ENCODE peak calls at places on chromosomes 2 and 18, in eight cellular contexts. One of them, this sample, is unnamed.

GRCh38 chr2:158775273-158776027 is 19.7 kb upstream of the DAPL1 start:
- DNase-seq in PC-3: no peak
- DNase-seq in CD8-positive, alpha-beta T cell: no peak
- DNase-seq in neural progenitor cell: no peak
- DNase-seq in DND-41: no peak
- DNase-seq in tibial artery: no peak
- DNase-seq in adipocyte: no peak
- DNase-seq in SJSA1: no peak
- DNase-seq in this sample: no peak

GRCh38 chr2:109065335-109065734 is 63.7 kb upstream of the SH3RF3 start:
- DNase-seq in PC-3: no peak
- DNase-seq in CD8-positive, alpha-beta T cell: no peak
- DNase-seq in neural progenitor cell: no peak
- DNase-seq in DND-41: no peak
- DNase-seq in tibial artery: no peak
- DNase-seq in adipocyte: no peak
- DNase-seq in SJSA1: no peak
- DNase-seq in this sample: no peak

GRCh38 chr2:109295070-109295780 is 166.2 kb downstream of the SH3RF3 start:
- DNase-seq in PC-3: no peak
- DNase-seq in CD8-positive, alpha-beta T cell: no peak
- DNase-seq in neural progenitor cell: no peak
- DNase-seq in DND-41: peak
- DNase-seq in tibial artery: no peak
- DNase-seq in adipocyte: no peak
- DNase-seq in SJSA1: no peak
- DNase-seq in this sample: peak

GRCh38 chr2:240432820-240433801 is 2.4 kb upstream of the GPC1 start:
- DNase-seq in PC-3: no peak
- DNase-seq in CD8-positive, alpha-beta T cell: peak
- DNase-seq in neural progenitor cell: no peak
- DNase-seq in DND-41: no peak
- DNase-seq in tibial artery: peak
- DNase-seq in adipocyte: no peak
- DNase-seq in SJSA1: no peak
- DNase-seq in this sample: no peak

GRCh38 chr2:109369671-109370191 is 240.7 kb downstream of the SH3RF3 start:
- DNase-seq in PC-3: no peak
- DNase-seq in CD8-positive, alpha-beta T cell: no peak
- DNase-seq in neural progenitor cell: no peak
- DNase-seq in DND-41: no peak
- DNase-seq in tibial artery: no peak
- DNase-seq in adipocyte: no peak
- DNase-seq in SJSA1: no peak
- DNase-seq in this sample: no peak

GRCh38 chr2:206721216-206721920 is 3.2 kb upstream of the DYTN start:
- DNase-seq in PC-3: no peak
- DNase-seq in CD8-positive, alpha-beta T cell: no peak
- DNase-seq in neural progenitor cell: no peak
- DNase-seq in DND-41: no peak
- DNase-seq in tibial artery: no peak
- DNase-seq in adipocyte: no peak
- DNase-seq in SJSA1: no peak
- DNase-seq in this sample: no peak

GRCh38 chr2:49973917-49974368 is 819.6 kb upstream of the FSHR start:
- DNase-seq in PC-3: no peak
- DNase-seq in CD8-positive, alpha-beta T cell: peak
- DNase-seq in neural progenitor cell: peak
- DNase-seq in DND-41: no peak
- DNase-seq in tibial artery: no peak
- DNase-seq in adipocyte: peak
- DNase-seq in SJSA1: peak
- DNase-seq in this sample: peak

GRCh38 chr18:48827321-48828200 is 123.2 kb downstream of the SMAD7 start:
- DNase-seq in PC-3: no peak
- DNase-seq in CD8-positive, alpha-beta T cell: no peak
- DNase-seq in neural progenitor cell: peak
- DNase-seq in DND-41: no peak
- DNase-seq in tibial artery: peak
- DNase-seq in adipocyte: peak
- DNase-seq in SJSA1: no peak
- DNase-seq in this sample: no peak

GRCh38 chr2:219125225-219125885 is 35.3 kb downstream of the NHEJ1 start:
- DNase-seq in PC-3: peak
- DNase-seq in CD8-positive, alpha-beta T cell: no peak
- DNase-seq in neural progenitor cell: no peak
- DNase-seq in DND-41: no peak
- DNase-seq in tibial artery: no peak
- DNase-seq in adipocyte: peak
- DNase-seq in SJSA1: peak
- DNase-seq in this sample: no peak

GRCh38 chr18:34342960-34343359 is 118.2 kb upstream of the NOL4 start:
- DNase-seq in PC-3: peak
- DNase-seq in CD8-positive, alpha-beta T cell: no peak
- DNase-seq in neural progenitor cell: no peak
- DNase-seq in DND-41: no peak
- DNase-seq in tibial artery: no peak
- DNase-seq in adipocyte: peak
- DNase-seq in SJSA1: no peak
- DNase-seq in this sample: no peak

GRCh38 chr2:200101862-200102261 is 146.5 kb downstream of the MAIP1 start:
- DNase-seq in PC-3: no peak
- DNase-seq in CD8-positive, alpha-beta T cell: no peak
- DNase-seq in neural progenitor cell: no peak
- DNase-seq in DND-41: no peak
- DNase-seq in tibial artery: no peak
- DNase-seq in adipocyte: peak
- DNase-seq in SJSA1: no peak
- DNase-seq in this sample: no peak

GRCh38 chr2:18763338-18763737 is 174.0 kb upstream of the NT5C1B start:
- DNase-seq in PC-3: no peak
- DNase-seq in CD8-positive, alpha-beta T cell: no peak
- DNase-seq in neural progenitor cell: no peak
- DNase-seq in DND-41: no peak
- DNase-seq in tibial artery: no peak
- DNase-seq in adipocyte: peak
- DNase-seq in SJSA1: no peak
- DNase-seq in this sample: no peak

GRCh38 chr2:187994464-187995331 is 297.0 kb upstream of the GULP1 start:
- DNase-seq in PC-3: no peak
- DNase-seq in CD8-positive, alpha-beta T cell: no peak
- DNase-seq in neural progenitor cell: no peak
- DNase-seq in DND-41: no peak
- DNase-seq in tibial artery: no peak
- DNase-seq in adipocyte: peak
- DNase-seq in SJSA1: peak
- DNase-seq in this sample: peak

GRCh38 chr2:53633441-53633840 is 134.2 kb upstream of the CHAC2 start:
- DNase-seq in PC-3: peak
- DNase-seq in CD8-positive, alpha-beta T cell: no peak
- DNase-seq in neural progenitor cell: no peak
- DNase-seq in DND-41: no peak
- DNase-seq in tibial artery: no peak
- DNase-seq in adipocyte: peak
- DNase-seq in SJSA1: peak
- DNase-seq in this sample: no peak

GRCh38 chr2:169895294-169895985 is 68.2 kb downstream of the UBR3 start:
- DNase-seq in PC-3: no peak
- DNase-seq in CD8-positive, alpha-beta T cell: no peak
- DNase-seq in neural progenitor cell: no peak
- DNase-seq in DND-41: no peak
- DNase-seq in tibial artery: no peak
- DNase-seq in adipocyte: peak
- DNase-seq in SJSA1: no peak
- DNase-seq in this sample: no peak

DNA sequence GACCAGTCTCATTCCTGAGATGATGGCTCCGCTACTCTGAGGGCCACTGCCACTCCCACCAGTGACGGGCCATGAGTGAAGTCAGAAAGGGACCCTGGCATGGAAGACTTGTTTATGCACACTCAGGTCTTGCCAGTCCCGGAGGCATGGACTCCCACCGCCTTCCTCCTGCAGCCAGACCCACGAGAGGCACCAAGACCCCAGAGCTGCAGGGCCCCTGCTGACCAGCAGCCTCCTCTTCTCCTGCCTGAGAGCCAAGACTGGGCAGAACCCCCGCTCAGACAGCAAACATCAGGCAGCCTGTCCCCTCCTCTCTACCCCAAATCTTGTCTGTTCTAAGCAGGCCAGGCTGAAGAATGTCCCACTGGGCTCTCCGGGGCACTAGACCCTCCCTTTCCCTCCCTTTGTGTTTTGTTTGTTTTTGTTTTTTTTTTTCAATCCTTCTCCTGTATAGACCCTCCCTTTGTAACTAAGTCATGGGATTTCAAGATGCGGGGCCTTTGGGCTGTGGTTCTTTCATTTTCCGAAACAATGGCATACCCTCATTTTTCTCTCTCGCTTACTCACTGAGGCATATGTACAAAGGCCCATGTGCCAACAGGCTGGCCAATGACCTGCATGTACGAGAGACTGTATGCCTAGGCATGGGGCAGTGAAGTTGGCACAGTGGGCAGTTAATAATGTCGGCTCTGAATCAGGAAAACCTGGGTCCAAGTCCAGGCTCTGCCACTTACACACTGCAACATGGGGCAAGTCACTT is 24.3 kb upstream of the MAPRE3 start:
- DNase-seq in PC-3: no peak
- DNase-seq in CD8-positive, alpha-beta T cell: no peak
- DNase-seq in neural progenitor cell: peak
- DNase-seq in DND-41: no peak
- DNase-seq in tibial artery: no peak
- DNase-seq in adipocyte: no peak
- DNase-seq in SJSA1: peak
- DNase-seq in this sample: no peak
- H3K4me3 ChIP-seq in PC-3: no peak
- H3K4me3 ChIP-seq in CD8-positive, alpha-beta T cell: no peak
- H3K4me3 ChIP-seq in neural progenitor cell: no peak
- H3K4me3 ChIP-seq in DND-41: no peak
- H3K4me3 ChIP-seq in tibial artery: no peak
- H3K4me3 ChIP-seq in adipocyte: no peak
- H3K4me3 ChIP-seq in SJSA1: no peak
- H3K4me3 ChIP-seq in this sample: no peak

DNA sequence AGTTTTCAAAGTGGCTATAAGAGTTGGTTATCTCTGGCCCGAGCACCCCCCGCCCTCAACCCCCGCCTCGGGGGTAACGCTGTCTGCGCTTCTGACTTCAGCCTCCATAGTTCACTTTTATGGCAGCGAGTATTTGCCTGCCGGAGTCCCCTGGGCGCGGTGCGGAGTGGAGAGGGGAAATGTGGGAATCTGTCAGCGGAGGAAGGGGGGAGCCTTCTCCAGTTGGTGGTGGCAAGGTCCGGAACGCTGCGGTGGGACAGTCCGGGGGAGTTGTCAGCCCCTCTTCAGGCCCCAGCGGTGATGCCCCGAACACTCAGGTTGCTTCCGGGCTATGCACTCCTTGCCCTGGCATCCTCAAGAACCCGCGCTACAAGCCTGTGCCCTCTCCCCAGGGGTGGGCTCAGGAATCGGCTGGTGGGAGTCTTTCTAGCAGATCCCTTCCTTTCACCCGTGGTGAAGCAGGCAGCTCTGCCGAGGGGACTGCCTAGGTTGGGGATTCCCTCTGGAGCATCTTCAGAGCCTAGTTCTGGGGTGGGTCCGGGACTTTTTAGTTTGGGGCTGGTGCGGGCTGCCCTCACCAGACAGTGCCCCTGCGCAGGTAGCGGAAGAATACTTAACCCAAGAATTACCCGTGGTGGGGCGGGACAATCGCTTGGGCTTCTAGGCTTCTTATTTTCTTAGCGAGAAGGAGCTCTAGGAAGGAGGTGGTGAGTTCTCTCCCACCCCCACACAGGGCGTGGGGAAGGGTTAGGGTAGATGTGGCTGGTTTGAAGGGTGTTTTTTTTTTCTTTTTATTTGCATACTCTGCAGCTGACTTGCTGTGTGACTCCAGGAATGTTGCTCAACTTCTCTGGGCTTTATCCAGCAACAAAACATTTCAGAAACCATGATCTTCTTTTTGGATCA is 1.6 kb downstream of the ATOH8 start:
- DNase-seq in PC-3: no peak
- DNase-seq in CD8-positive, alpha-beta T cell: no peak
- DNase-seq in neural progenitor cell: peak
- DNase-seq in DND-41: no peak
- DNase-seq in tibial artery: peak
- DNase-seq in adipocyte: peak
- DNase-seq in SJSA1: peak
- DNase-seq in this sample: no peak
- H3K4me3 ChIP-seq in PC-3: peak
- H3K4me3 ChIP-seq in CD8-positive, alpha-beta T cell: peak
- H3K4me3 ChIP-seq in neural progenitor cell: peak
- H3K4me3 ChIP-seq in DND-41: no peak
- H3K4me3 ChIP-seq in tibial artery: peak
- H3K4me3 ChIP-seq in adipocyte: peak
- H3K4me3 ChIP-seq in SJSA1: peak
- H3K4me3 ChIP-seq in this sample: peak

DNA sequence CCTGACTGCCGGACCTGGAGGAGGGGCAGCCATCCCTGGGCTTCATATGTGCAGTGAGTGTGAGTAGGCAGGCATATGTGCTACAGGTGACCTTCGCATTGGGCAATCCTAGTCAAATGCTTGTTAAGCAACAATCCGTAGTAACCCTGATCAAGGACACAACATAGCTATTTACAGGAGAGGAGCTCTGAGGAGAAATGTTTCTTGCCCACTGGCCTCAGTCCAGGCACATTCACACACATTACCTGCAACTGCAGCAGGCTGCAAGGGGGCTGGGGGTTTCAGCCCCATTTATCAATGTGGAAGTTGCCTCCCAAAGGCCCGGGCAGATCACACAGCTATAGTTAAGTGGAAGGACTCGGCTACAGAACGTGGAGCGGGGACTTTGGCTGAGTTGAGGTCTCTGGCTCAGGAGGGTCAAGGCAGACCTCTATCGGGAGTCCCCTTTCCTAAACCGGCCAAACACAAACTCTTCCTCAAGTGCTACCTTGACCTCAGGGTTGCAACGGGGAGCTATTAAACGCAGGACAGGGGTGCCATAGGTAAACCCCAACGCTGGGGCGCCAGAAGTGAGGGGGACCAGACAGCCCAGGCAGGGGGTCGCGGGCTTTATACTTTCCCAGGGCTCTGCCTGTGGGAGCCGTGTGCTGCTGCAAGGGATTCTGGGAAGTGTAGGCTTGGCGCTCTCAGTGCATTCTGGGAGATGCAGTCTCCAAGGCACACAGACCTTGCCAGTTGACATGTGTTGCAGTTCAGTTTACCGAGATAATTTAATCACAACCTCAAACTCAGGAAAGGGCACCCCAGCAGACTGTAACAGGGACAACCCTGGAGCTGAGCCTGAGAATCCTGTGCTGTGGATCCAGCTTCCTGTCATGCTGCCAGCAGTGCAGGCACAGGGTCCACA is 9.4 kb downstream of the KHK start:
- DNase-seq in PC-3: peak
- DNase-seq in CD8-positive, alpha-beta T cell: peak
- DNase-seq in neural progenitor cell: peak
- DNase-seq in DND-41: peak
- DNase-seq in tibial artery: no peak
- DNase-seq in adipocyte: peak
- DNase-seq in SJSA1: no peak
- DNase-seq in this sample: peak
- H3K4me3 ChIP-seq in PC-3: no peak
- H3K4me3 ChIP-seq in CD8-positive, alpha-beta T cell: peak
- H3K4me3 ChIP-seq in neural progenitor cell: peak
- H3K4me3 ChIP-seq in DND-41: no peak
- H3K4me3 ChIP-seq in tibial artery: peak
- H3K4me3 ChIP-seq in adipocyte: peak
- H3K4me3 ChIP-seq in SJSA1: no peak
- H3K4me3 ChIP-seq in this sample: peak

GRCh38 chr2:11488809-11489208 is 22.8 kb upstream of the E2F6 start:
- DNase-seq in PC-3: no peak
- DNase-seq in CD8-positive, alpha-beta T cell: no peak
- DNase-seq in neural progenitor cell: no peak
- DNase-seq in DND-41: no peak
- DNase-seq in tibial artery: no peak
- DNase-seq in adipocyte: no peak
- DNase-seq in SJSA1: no peak
- DNase-seq in this sample: no peak
- H3K4me3 ChIP-seq in PC-3: no peak
- H3K4me3 ChIP-seq in CD8-positive, alpha-beta T cell: no peak
- H3K4me3 ChIP-seq in neural progenitor cell: no peak
- H3K4me3 ChIP-seq in DND-41: no peak
- H3K4me3 ChIP-seq in tibial artery: no peak
- H3K4me3 ChIP-seq in adipocyte: no peak
- H3K4me3 ChIP-seq in SJSA1: no peak
- H3K4me3 ChIP-seq in this sample: no peak

This sample was measured in Jurkat, Clone E6-1.